ENCODE peak calls at places on chromosomes 16 and 17, in four cellular contexts. J is C1 segment of cervical spinal cord; N is left colon; D is activated CD4-positive, CD25-positive, alpha-beta regulatory T cell. Z is an unnamed sample.

GRCh38 chr17:33854596-33854995 is 400.5 kb upstream of the CCL2 start:
- DNase-seq in J (no peak), N (no peak), D (no peak), Z (no peak)

GRCh38 chr17:77105706-77106105 is 35.1 kb upstream of the SEC14L1 start:
- DNase-seq in D (no peak), N (no peak), J (no peak), Z (no peak)

GRCh38 chr16:16150117-16150877 is 73.0 kb downstream of the ABCC6 start:
- DNase-seq in N (peak), J (peak), D (no peak), Z (peak)

GRCh38 chr17:81094744-81095607 is 60.0 kb downstream of the BAIAP2 start:
- DNase-seq in D (peak), N (peak), J (peak), Z (peak)

GRCh38 chr17:63827801-63828221 is 348 bp upstream of the FTSJ3 start:
- DNase-seq in D (no peak), J (no peak), N (no peak), Z (no peak)

GRCh38 chr17:50359005-50359699 is 13.2 kb downstream of the XYLT2 start:
- DNase-seq in D (no peak), N (peak), J (no peak), Z (no peak)

GRCh38 chr17:60106377-60107059 is 27.8 kb upstream of the HEATR6 start:
- DNase-seq in N (no peak), D (no peak), J (no peak), Z (no peak)

GRCh38 chr16:57023541-57024249 is 34.3 kb downstream of the NLRC5 start:
- DNase-seq in D (no peak), N (no peak), J (no peak), Z (no peak)

GRCh38 chr17:31391496-31391949 is at the start of gene RAB11FIP4:
- DNase-seq in N (no peak), J (peak), D (no peak), Z (no peak)

GRCh38 chr16:87608400-87608985 is 6.2 kb downstream of the JPH3 start:
- DNase-seq in D (no peak), J (no peak), N (peak), Z (peak)

Z was measured in mucosa of gallbladder.